ENCODE peak calls at places on chromosomes 5 and 9, in ten cellular contexts. K is K562, V is fibroblast of the conjunctiva, Q is NCI-H524 treated with DMSO at 0.1 percent for 48 hours, D is HuH-7.5, N is ecto neural progenitor cell, I is midbrain, H is A172, P is HEK293T, Z is NCI-H1694. C is an unnamed sample.

GRCh38 chr9:134455951-134456739 is 129.9 kb downstream of the RXRA start:
- DNase-seq in K (peak), V (peak), Q (no peak), D (no peak), N (peak), I (no peak), H (peak), P (no peak), Z (no peak), C (peak)

GRCh38 chr5:41264019-41264418 is 50.7 kb upstream of the C6 start:
- DNase-seq in K (no peak), V (no peak), Q (no peak), D (no peak), N (no peak), I (no peak), H (no peak), P (no peak), Z (peak), C (no peak)

GRCh38 chr9:133238851-133239532 is 29.9 kb upstream of the OBP2B start:
- DNase-seq in K (peak), V (peak), Q (no peak), D (peak), N (peak), I (peak), H (no peak), P (peak), Z (no peak), C (peak)

GRCh38 chr9:113566712-113567071 is 103.2 kb downstream of the RGS3 start:
- DNase-seq in K (no peak), V (no peak), Q (no peak), D (no peak), N (no peak), I (no peak), H (no peak), P (no peak), Z (no peak), C (peak)

GRCh38 chr9:87867391-87867790 is 15.3 kb upstream of the SPATA31E1 start:
- DNase-seq in K (no peak), V (no peak), Q (no peak), D (no peak), N (no peak), I (no peak), H (no peak), P (no peak), Z (no peak), C (no peak)

GRCh38 chr5:58751222-58751621 is 168.3 kb downstream of the RAB3C start:
- DNase-seq in K (no peak), V (peak), Q (no peak), D (no peak), N (no peak), I (no peak), H (peak), P (no peak), Z (no peak), C (peak)

GRCh38 chr9:36450110-36450732 is 50.2 kb upstream of the RNF38 start:
- DNase-seq in K (peak), V (peak), Q (no peak), D (peak), N (no peak), I (peak), H (peak), P (peak), Z (peak), C (peak)

GRCh38 chr5:134581241-134581981 is 51.2 kb downstream of the SAR1B start:
- DNase-seq in K (no peak), V (no peak), Q (no peak), D (no peak), N (no peak), I (no peak), H (no peak), P (no peak), Z (no peak), C (no peak)

GRCh38 chr9:6441269-6441668 is 28.3 kb downstream of the UHRF2 start:
- DNase-seq in K (no peak), V (no peak), Q (no peak), D (no peak), N (no peak), I (no peak), H (no peak), P (no peak), Z (no peak), C (peak)

GRCh38 chr5:120510098-120510634 is 46.1 kb downstream of the PRR16 start:
- DNase-seq in K (no peak), V (no peak), Q (no peak), D (no peak), N (no peak), I (no peak), H (no peak), P (no peak), Z (no peak), C (no peak)

GRCh38 chr9:125190371-125190801 is 783 bp upstream of the PPP6C start:
- DNase-seq in K (no peak), V (no peak), Q (no peak), D (no peak), N (no peak), I (no peak), H (no peak), P (no peak), Z (no peak), C (peak)

GRCh38 chr5:119353213-119353612 is 2.6 kb upstream of the TNFAIP8 start:
- DNase-seq in K (no peak), V (no peak), Q (no peak), D (no peak), N (no peak), I (no peak), H (no peak), P (no peak), Z (no peak), C (no peak)

GRCh38 chr9:109766351-109766750 is 13.6 kb upstream of the PALM2AKAP2 start:
- DNase-seq in K (no peak), V (peak), Q (no peak), D (no peak), N (no peak), I (no peak), H (peak), P (no peak), Z (no peak), C (peak)

GRCh38 chr9:882416-882931 is 41.0 kb downstream of the DMRT1 start:
- DNase-seq in K (no peak), V (no peak), Q (no peak), D (no peak), N (no peak), I (no peak), H (no peak), P (no peak), Z (no peak), C (no peak)

GRCh38 chr5:95959964-95960801 is 1.5 kb downstream of the ELL2 start:
- DNase-seq in K (no peak), V (no peak), Q (no peak), D (peak), N (peak), I (peak), H (peak), P (no peak), Z (no peak), C (peak)

GRCh38 chr5:56647109-56647863 is 168.1 kb upstream of the MAP3K1 start:
- DNase-seq in K (no peak), V (no peak), Q (no peak), D (no peak), N (no peak), I (no peak), H (no peak), P (no peak), Z (no peak), C (no peak)

GRCh38 chr5:74598731-74599624 is 41.5 kb downstream of the ENC1 start:
- DNase-seq in K (no peak), V (no peak), Q (no peak), D (no peak), N (no peak), I (no peak), H (no peak), P (no peak), Z (no peak), C (no peak)

GRCh38 chr9:71604197-71605063 is 163.9 kb downstream of the CEMIP2 start:
- DNase-seq in K (peak), V (peak), Q (no peak), D (peak), N (peak), I (peak), H (peak), P (peak), Z (peak), C (peak)

GRCh38 chr5:42583322-42583721 is 160.1 kb downstream of the GHR start:
- DNase-seq in K (peak), V (peak), Q (no peak), D (peak), N (peak), I (peak), H (peak), P (peak), Z (no peak), C (peak)

GRCh38 chr5:172004824-172005237 is 1.6 kb downstream of the FBXW11 start:
- DNase-seq in K (no peak), V (no peak), Q (no peak), D (no peak), N (no peak), I (no peak), H (peak), P (no peak), Z (no peak), C (peak)

GRCh38 chr9:85569988-85570387 is 171.8 kb downstream of the AGTPBP1 start:
- DNase-seq in K (no peak), V (no peak), Q (no peak), D (no peak), N (no peak), I (no peak), H (peak), P (no peak), Z (no peak), C (peak)

GRCh38 chr5:121581588-121581987 is 270.1 kb upstream of the FTMT start:
- DNase-seq in K (no peak), V (no peak), Q (no peak), D (no peak), N (no peak), I (no peak), H (no peak), P (no peak), Z (no peak), C (no peak)